ENCODE peak calls at places on chromosomes 4 and X, in nine cellular contexts. V, X, O, N, J, U, Y, Q and F are unnamed samples.

GRCh38 chrX:109954333-109954732 is 48.6 kb upstream of the TMEM164 start:
- DNase-seq in V (peak), X (peak), O (no peak), N (no peak), J (no peak), U (no peak), Y (no peak), Q (no peak), F (no peak)

GRCh38 chrX:154372612-154373022 is 1.8 kb downstream of the FLNA start:
- DNase-seq in V (no peak), X (peak), O (peak), N (peak), J (peak), U (no peak), Y (no peak), Q (no peak), F (peak)

GRCh38 chrX:123217077-123217476 is 33.0 kb downstream of the GRIA3 start:
- DNase-seq in V (peak), X (peak), O (no peak), N (no peak), J (peak), U (no peak), Y (peak), Q (no peak), F (no peak)

GRCh38 chr4:105895609-105896460 is 564 bp downstream of the NPNT start:
- DNase-seq in V (peak), X (no peak), O (peak), N (no peak), J (peak), U (no peak), Y (peak), Q (no peak), F (no peak)

GRCh38 chrX:133994576-133994975 is 9.2 kb upstream of the GPC3 start:
- DNase-seq in V (no peak), X (no peak), O (no peak), N (no peak), J (no peak), U (no peak), Y (no peak), Q (no peak), F (no peak)

GRCh38 chr4:166252487-166253402 is 379.7 kb downstream of the TLL1 start:
- DNase-seq in V (no peak), X (peak), O (peak), N (peak), J (peak), U (no peak), Y (no peak), Q (no peak), F (no peak)

GRCh38 chrX:119252716-119253115 is 16.6 kb downstream of the PGRMC1 start:
- DNase-seq in V (no peak), X (no peak), O (no peak), N (no peak), J (no peak), U (no peak), Y (no peak), Q (no peak), F (no peak)

GRCh38 chrX:37959212-37960021 is 46.9 kb upstream of the SYTL5 start:
- DNase-seq in V (no peak), X (no peak), O (no peak), N (no peak), J (no peak), U (no peak), Y (no peak), Q (no peak), F (no peak)

GRCh38 chrX:30653415-30654131 is at the start of gene GK:
- DNase-seq in V (no peak), X (peak), O (peak), N (no peak), J (no peak), U (no peak), Y (peak), Q (no peak), F (no peak)

GRCh38 chr4:76305971-76306881 is at the start of gene STBD1:
- DNase-seq in V (peak), X (peak), O (peak), N (peak), J (peak), U (no peak), Y (peak), Q (no peak), F (peak)

GRCh38 chr4:44145868-44146267 is 302.7 kb downstream of the KCTD8 start:
- DNase-seq in V (no peak), X (no peak), O (no peak), N (no peak), J (peak), U (no peak), Y (no peak), Q (no peak), F (no peak)

GRCh38 chr4:163495900-163496299 is 1.4 kb downstream of the TMA16 start:
- DNase-seq in V (no peak), X (no peak), O (peak), N (no peak), J (no peak), U (no peak), Y (no peak), Q (peak), F (no peak)

GRCh38 chrX:11757729-11758399 is at the start of gene MSL3:
- DNase-seq in V (peak), X (peak), O (peak), N (peak), J (peak), U (no peak), Y (peak), Q (no peak), F (peak)

GRCh38 chr4:1321946-1322650 is 24.9 kb upstream of the UVSSA start:
- DNase-seq in V (no peak), X (no peak), O (no peak), N (no peak), J (no peak), U (no peak), Y (peak), Q (no peak), F (no peak)

GRCh38 chr4:40165931-40166330 is 30.9 kb upstream of the RHOH start:
- DNase-seq in V (no peak), X (no peak), O (no peak), N (no peak), J (no peak), U (no peak), Y (no peak), Q (no peak), F (no peak)

GRCh38 chr4:67019670-67020069 is 525.6 kb downstream of the CENPC start:
- DNase-seq in V (no peak), X (no peak), O (no peak), N (no peak), J (no peak), U (no peak), Y (no peak), Q (no peak), F (no peak)

GRCh38 chr4:121217385-121217784 is 53.3 kb upstream of the TNIP3 start:
- DNase-seq in V (no peak), X (peak), O (no peak), N (no peak), J (no peak), U (no peak), Y (no peak), Q (no peak), F (no peak)

GRCh38 chr4:2962614-2963184 is 507 bp downstream of the NOP14 start:
- DNase-seq in V (no peak), X (peak), O (no peak), N (peak), J (peak), U (no peak), Y (peak), Q (no peak), F (no peak)

GRCh38 chr4:20512053-20512810 is 188.0 kb upstream of the PACRGL start:
- DNase-seq in V (no peak), X (no peak), O (no peak), N (no peak), J (peak), U (no peak), Y (no peak), Q (no peak), F (no peak)

GRCh38 chr4:78534286-78534955 is 17.1 kb upstream of the ANXA3 start:
- DNase-seq in V (no peak), X (no peak), O (no peak), N (no peak), J (peak), U (no peak), Y (no peak), Q (no peak), F (no peak)

GRCh38 chr4:54566608-54567007 is 91.1 kb upstream of the KIT start:
- DNase-seq in V (no peak), X (no peak), O (no peak), N (no peak), J (no peak), U (no peak), Y (no peak), Q (no peak), F (no peak)

GRCh38 chrX:68504237-68504636 is 5.4 kb downstream of the YIPF6 start:
- DNase-seq in V (no peak), X (peak), O (no peak), N (peak), J (peak), U (no peak), Y (no peak), Q (no peak), F (no peak)

GRCh38 chrX:130799393-130799792 is 103.6 kb downstream of the ENOX2 start:
- DNase-seq in V (no peak), X (peak), O (no peak), N (no peak), J (peak), U (no peak), Y (no peak), Q (no peak), F (no peak)

GRCh38 chrX:154371771-154372300 is 2.6 kb downstream of the FLNA start:
- DNase-seq in V (no peak), X (no peak), O (no peak), N (no peak), J (peak), U (no peak), Y (no peak), Q (no peak), F (no peak)

GRCh38 chr4:7020290-7020689 is 22.9 kb upstream of the TADA2B start:
- DNase-seq in V (no peak), X (no peak), O (no peak), N (no peak), J (no peak), U (no peak), Y (no peak), Q (no peak), F (no peak)

GRCh38 chr4:147052361-147052760 is 106.7 kb upstream of the TTC29 start:
- DNase-seq in V (no peak), X (no peak), O (no peak), N (no peak), J (peak), U (no peak), Y (no peak), Q (no peak), F (no peak)

GRCh38 chr4:75179510-75179909 is 246.6 kb downstream of the PARM1 start:
- DNase-seq in V (no peak), X (no peak), O (no peak), N (no peak), J (no peak), U (no peak), Y (no peak), Q (no peak), F (no peak)

GRCh38 chr4:150217192-150217591 is 138.9 kb downstream of the DCLK2 start:
- DNase-seq in V (no peak), X (peak), O (no peak), N (peak), J (peak), U (peak), Y (no peak), Q (no peak), F (no peak)

GRCh38 chrX:74179071-74179470 is 124.9 kb upstream of the ZCCHC13 start:
- DNase-seq in V (no peak), X (peak), O (no peak), N (peak), J (peak), U (peak), Y (no peak), Q (no peak), F (no peak)

GRCh38 chr4:17662694-17663093 is 48.3 kb downstream of the MED28 start:
- DNase-seq in V (no peak), X (peak), O (no peak), N (no peak), J (peak), U (no peak), Y (no peak), Q (no peak), F (no peak)

GRCh38 chr4:128810331-128810870 is 901 bp downstream of the JADE1 start:
- DNase-seq in V (peak), X (no peak), O (peak), N (peak), J (peak), U (no peak), Y (peak), Q (no peak), F (peak)

GRCh38 chrX:97308161-97308560 is 424.5 kb downstream of the RPA4 start:
- DNase-seq in V (no peak), X (peak), O (no peak), N (no peak), J (no peak), U (no peak), Y (no peak), Q (no peak), F (no peak)

GRCh38 chrX:129123795-129124194 is 399.5 kb downstream of the SMARCA1 start:
- DNase-seq in V (no peak), X (no peak), O (no peak), N (no peak), J (no peak), U (no peak), Y (no peak), Q (no peak), F (no peak)

GRCh38 chrX:8820910-8821527 is 19.8 kb upstream of the FAM9A start:
- DNase-seq in V (no peak), X (peak), O (no peak), N (peak), J (peak), U (no peak), Y (no peak), Q (no peak), F (no peak)

GRCh38 chrX:129940721-129941120 is 34.8 kb downstream of the UTP14A start:
- DNase-seq in V (no peak), X (no peak), O (no peak), N (no peak), J (no peak), U (no peak), Y (no peak), Q (no peak), F (no peak)

GRCh38 chr4:113781439-113782040 is 20.0 kb upstream of the CAMK2D start:
- DNase-seq in V (no peak), X (peak), O (peak), N (peak), J (peak), U (no peak), Y (no peak), Q (no peak), F (no peak)

GRCh38 chr4:123649644-123650356 is 253.2 kb downstream of the SPRY1 start:
- DNase-seq in V (no peak), X (peak), O (no peak), N (peak), J (peak), U (peak), Y (peak), Q (no peak), F (no peak)

GRCh38 chrX:106168107-106168506 is at the start of gene PWWP3B:
- DNase-seq in V (peak), X (no peak), O (no peak), N (peak), J (peak), U (peak), Y (no peak), Q (no peak), F (no peak)

GRCh38 chr4:1664141-1664540 is 20.0 kb downstream of the FAM53A start:
- DNase-seq in V (no peak), X (no peak), O (no peak), N (no peak), J (no peak), U (no peak), Y (no peak), Q (no peak), F (no peak)

GRCh38 chrX:44778254-44778653 is 65.6 kb upstream of the DUSP21 start:
- DNase-seq in V (no peak), X (no peak), O (no peak), N (peak), J (no peak), U (no peak), Y (no peak), Q (no peak), F (no peak)

GRCh38 chrX:44785652-44786051 is 58.2 kb upstream of the DUSP21 start:
- DNase-seq in V (no peak), X (peak), O (no peak), N (peak), J (peak), U (peak), Y (no peak), Q (no peak), F (no peak)

GRCh38 chrX:44784241-44784640 is 59.6 kb upstream of the DUSP21 start:
- DNase-seq in V (no peak), X (peak), O (no peak), N (no peak), J (no peak), U (no peak), Y (no peak), Q (no peak), F (no peak)
- TF ChIP-seq CTCF in V (no peak), X (no peak), O (no peak), N (no peak), J (no peak), U (no peak), Y (no peak), Q (no peak), F (no peak)

DNA sequence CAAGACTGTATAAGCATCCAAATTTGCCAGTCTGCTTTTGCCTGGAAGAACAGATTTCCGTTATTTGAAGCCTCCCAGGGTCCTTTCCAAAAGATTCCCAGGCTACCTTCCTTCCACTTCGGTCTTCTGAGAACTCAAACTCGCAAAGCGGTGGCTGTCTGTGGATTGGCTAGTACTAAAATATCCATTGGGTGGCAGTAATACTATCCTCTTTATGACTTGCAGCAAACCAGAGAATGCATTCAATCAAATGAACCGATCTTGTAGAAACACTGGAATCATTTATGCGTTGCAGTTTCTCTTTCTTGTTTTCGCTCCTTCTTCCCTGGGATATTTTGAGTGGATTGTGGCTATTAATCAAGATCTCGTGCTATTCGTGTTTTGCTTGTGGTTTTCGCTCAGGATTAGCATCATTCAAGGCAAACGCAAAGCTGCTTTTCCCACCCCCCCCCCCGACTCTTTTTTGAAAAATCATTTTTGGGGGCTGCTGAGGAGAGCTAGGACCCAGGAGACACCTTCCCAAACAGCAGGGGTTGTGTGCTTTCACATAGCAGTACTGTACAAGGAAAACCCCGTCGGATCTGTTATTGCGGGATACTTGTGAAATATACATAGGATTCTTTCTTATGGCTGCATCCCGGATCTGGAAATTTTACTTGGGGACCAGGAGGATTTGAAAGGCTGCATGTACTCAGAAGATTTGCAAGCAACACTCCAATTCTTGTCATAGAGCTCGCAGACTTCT is at the start of gene IL1RAPL1:
- DNase-seq in V (no peak), X (peak), O (peak), N (peak), J (peak), U (peak), Y (no peak), Q (no peak), F (no peak)
- TF ChIP-seq CTCF in V (no peak), X (peak), O (no peak), N (no peak), J (peak), U (peak), Y (no peak), Q (no peak), F (no peak)

GRCh38 chr4:27358269-27358668 is 497.6 kb downstream of the STIM2 start:
- DNase-seq in V (no peak), X (no peak), O (no peak), N (no peak), J (no peak), U (no peak), Y (no peak), Q (no peak), F (no peak)

GRCh38 chr4:27360651-27361347 is 500.2 kb downstream of the STIM2 start:
- DNase-seq in V (no peak), X (peak), O (no peak), N (no peak), J (peak), U (peak), Y (no peak), Q (no peak), F (no peak)

GRCh38 chr4:27357283-27357682 is 496.6 kb downstream of the STIM2 start:
- DNase-seq in V (no peak), X (no peak), O (no peak), N (no peak), J (peak), U (peak), Y (no peak), Q (no peak), F (no peak)
- TF ChIP-seq CTCF in V (no peak), X (peak), O (no peak), N (no peak), J (peak), U (peak), Y (no peak), Q (no peak), F (no peak)

DNA sequence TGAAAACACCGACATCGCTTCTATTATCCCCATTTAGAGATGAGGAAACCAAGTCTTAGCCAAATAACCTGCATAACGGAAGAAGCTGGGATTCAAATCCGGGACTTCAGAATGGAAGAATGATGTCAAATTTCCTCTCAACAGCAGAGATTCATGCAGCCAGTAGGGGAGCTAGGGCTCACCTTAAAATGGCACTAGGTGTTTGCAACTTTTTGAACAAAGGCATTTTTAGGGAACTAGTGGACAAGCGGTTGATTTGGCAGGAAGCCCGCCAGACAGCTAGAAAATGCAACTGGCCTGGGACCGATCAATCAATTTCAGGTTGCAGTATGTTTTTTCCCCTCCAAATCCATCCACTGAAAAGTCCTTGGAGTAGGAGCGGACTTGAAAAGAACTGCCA is 224.2 kb downstream of the PTTG2 start:
- DNase-seq in V (no peak), X (no peak), O (no peak), N (no peak), J (no peak), U (no peak), Y (no peak), Q (no peak), F (no peak)
- TF ChIP-seq CTCF in V (no peak), X (peak), O (no peak), N (no peak), J (peak), U (peak), Y (no peak), Q (no peak), F (no peak)

GRCh38 chr4:155638195-155638960 is 28.3 kb upstream of the GUCY1A1 start:
- DNase-seq in V (no peak), X (no peak), O (no peak), N (no peak), J (no peak), U (no peak), Y (no peak), Q (no peak), F (no peak)
- TF ChIP-seq CTCF in V (no peak), X (no peak), O (no peak), N (no peak), J (no peak), U (no peak), Y (no peak), Q (no peak), F (no peak)

GRCh38 chr4:132564920-132565319 is 584.2 kb upstream of the PCDH10 start:
- DNase-seq in V (no peak), X (no peak), O (no peak), N (no peak), J (peak), U (no peak), Y (no peak), Q (no peak), F (no peak)
- TF ChIP-seq CTCF in V (no peak), X (no peak), O (no peak), N (no peak), J (peak), U (no peak), Y (no peak), Q (no peak), F (no peak)